ENCODE peak calls at places on chromosomes 6 and 20, in six cellular contexts. O, Y, Z, V, L and I are unnamed samples.

GRCh38 chr20:36542516-36543186 is 1.3 kb downstream of the MYL9 start:
- DNase-seq in O (no peak), Y (no peak), Z (no peak), V (no peak), L (no peak), I (no peak)

GRCh38 chr6:35046098-35046497 is 95.0 kb downstream of the TCP11 start:
- DNase-seq in O (no peak), Y (no peak), Z (no peak), V (no peak), L (no peak), I (no peak)

GRCh38 chr6:2081155-2082138 is 164.0 kb downstream of the GMDS start:
- DNase-seq in O (no peak), Y (no peak), Z (no peak), V (no peak), L (no peak), I (no peak)

GRCh38 chr20:15643713-15644112 is 929.5 kb downstream of the KIF16B start:
- DNase-seq in O (peak), Y (no peak), Z (no peak), V (no peak), L (no peak), I (no peak)

GRCh38 chr6:19408331-19408730 is 428.8 kb upstream of the ID4 start:
- DNase-seq in O (no peak), Y (no peak), Z (no peak), V (no peak), L (no peak), I (no peak)

GRCh38 chr20:2799688-2800589 is 488 bp downstream of the CPXM1 start:
- DNase-seq in O (no peak), Y (no peak), Z (no peak), V (no peak), L (no peak), I (peak)

GRCh38 chr20:57465486-57465885 is 59.5 kb downstream of the CTCFL start:
- DNase-seq in O (peak), Y (no peak), Z (no peak), V (no peak), L (no peak), I (no peak)

GRCh38 chr6:54053893-54054391 is 57.3 kb upstream of the MLIP start:
- DNase-seq in O (no peak), Y (no peak), Z (no peak), V (peak), L (peak), I (no peak)

GRCh38 chr6:165618241-165618640 is 44.8 kb downstream of the PDE10A start:
- DNase-seq in O (no peak), Y (no peak), Z (no peak), V (no peak), L (no peak), I (no peak)

GRCh38 chr20:61627791-61628415 is 375.8 kb downstream of the CDH4 start:
- DNase-seq in O (no peak), Y (no peak), Z (no peak), V (no peak), L (no peak), I (no peak)

GRCh38 chr6:56807992-56808342 is 146.9 kb upstream of the BEND6 start:
- DNase-seq in O (no peak), Y (no peak), Z (no peak), V (no peak), L (no peak), I (no peak)

GRCh38 chr6:3209114-3210023 is 18.1 kb downstream of the TUBB2B start:
- DNase-seq in O (peak), Y (peak), Z (peak), V (peak), L (peak), I (no peak)

GRCh38 chr6:148878683-148879082 is 131.9 kb downstream of the UST start:
- DNase-seq in O (no peak), Y (no peak), Z (no peak), V (no peak), L (no peak), I (no peak)

GRCh38 chr6:11025911-11026635 is 18.0 kb downstream of the ELOVL2 start:
- DNase-seq in O (peak), Y (no peak), Z (no peak), V (no peak), L (no peak), I (no peak)

GRCh38 chr6:161233986-161234620 is 39.8 kb downstream of the AGPAT4 start:
- DNase-seq in O (peak), Y (peak), Z (no peak), V (peak), L (peak), I (peak)

GRCh38 chr20:34951652-34952051 is 4.0 kb downstream of the GSS start:
- DNase-seq in O (no peak), Y (no peak), Z (no peak), V (no peak), L (no peak), I (peak)

GRCh38 chr20:11195169-11195568 is 521.4 kb upstream of the JAG1 start:
- DNase-seq in O (no peak), Y (no peak), Z (no peak), V (no peak), L (no peak), I (no peak)

GRCh38 chr6:10507715-10508114 is 13.4 kb upstream of the GCNT2 start:
- DNase-seq in O (no peak), Y (no peak), Z (no peak), V (no peak), L (no peak), I (no peak)

GRCh38 chr6:99344289-99344688 is 5.2 kb downstream of the FAXC start:
- DNase-seq in O (no peak), Y (no peak), Z (no peak), V (peak), L (no peak), I (no peak)

GRCh38 chr20:59752101-59752586 is 147.8 kb downstream of the PHACTR3 start:
- DNase-seq in O (no peak), Y (no peak), Z (no peak), V (no peak), L (no peak), I (no peak)

GRCh38 chr20:25220021-25220730 is 24.7 kb downstream of the ENTPD6 start:
- DNase-seq in O (peak), Y (no peak), Z (no peak), V (peak), L (no peak), I (no peak)

GRCh38 chr6:3457710-3458605 is 1.1 kb upstream of the SLC22A23 start:
- DNase-seq in O (peak), Y (no peak), Z (no peak), V (no peak), L (no peak), I (no peak)

GRCh38 chr6:35474129-35474977 is 6.2 kb downstream of the RPL10A start:
- DNase-seq in O (peak), Y (no peak), Z (no peak), V (no peak), L (no peak), I (no peak)

GRCh38 chr20:44247131-44247571 is at the start of gene GDAP1L1:
- DNase-seq in O (peak), Y (no peak), Z (no peak), V (no peak), L (no peak), I (no peak)

GRCh38 chr6:166672146-166672545 is 45.1 kb upstream of the RPS6KA2 start:
- DNase-seq in O (no peak), Y (no peak), Z (no peak), V (no peak), L (no peak), I (no peak)

GRCh38 chr6:135344526-135344925 is 153.0 kb downstream of the AHI1 start:
- DNase-seq in O (no peak), Y (no peak), Z (no peak), V (no peak), L (no peak), I (no peak)

GRCh38 chr20:32463642-32464400 is 105.7 kb downstream of the ASXL1 start:
- DNase-seq in O (no peak), Y (no peak), Z (no peak), V (no peak), L (no peak), I (no peak)

GRCh38 chr6:112298021-112298745 is 43.8 kb upstream of the LAMA4 start:
- DNase-seq in O (no peak), Y (no peak), Z (no peak), V (no peak), L (peak), I (no peak)

GRCh38 chr20:19460386-19460785 is 247.9 kb downstream of the SLC24A3 start:
- DNase-seq in O (no peak), Y (no peak), Z (no peak), V (no peak), L (peak), I (peak)

GRCh38 chr20:24605937-24606455 is 136.6 kb downstream of the SYNDIG1 start:
- DNase-seq in O (no peak), Y (peak), Z (no peak), V (no peak), L (no peak), I (peak)

GRCh38 chr6:108651781-108652227 is 91.1 kb downstream of the FOXO3 start:
- DNase-seq in O (peak), Y (no peak), Z (no peak), V (no peak), L (peak), I (peak)

GRCh38 chr6:142855877-142856606 is 88.9 kb downstream of the HIVEP2 start:
- DNase-seq in O (no peak), Y (no peak), Z (no peak), V (no peak), L (no peak), I (no peak)

GRCh38 chr6:168577496-168577895 is 136.5 kb downstream of the SMOC2 start:
- DNase-seq in O (no peak), Y (peak), Z (no peak), V (no peak), L (no peak), I (peak)

GRCh38 chr20:1150968-1151367 is 32.6 kb downstream of the PSMF1 start:
- DNase-seq in O (no peak), Y (no peak), Z (no peak), V (no peak), L (no peak), I (no peak)

GRCh38 chr6:3324262-3324942 is 65.7 kb downstream of the PSMG4 start:
- DNase-seq in O (no peak), Y (no peak), Z (no peak), V (peak), L (no peak), I (peak)

GRCh38 chr20:25389381-25389857 is 1.2 kb downstream of the ABHD12 start:
- DNase-seq in O (peak), Y (no peak), Z (no peak), V (no peak), L (peak), I (no peak)

GRCh38 chr6:161829186-161829794 is 555.4 kb upstream of the AGPAT4 start:
- DNase-seq in O (no peak), Y (no peak), Z (no peak), V (no peak), L (no peak), I (no peak)

GRCh38 chr20:42981258-42981657 is 208.4 kb downstream of the PTPRT start:
- DNase-seq in O (no peak), Y (no peak), Z (no peak), V (no peak), L (no peak), I (no peak)

GRCh38 chr6:6659600-6660327 is 71.2 kb downstream of the LY86 start:
- DNase-seq in O (no peak), Y (no peak), Z (no peak), V (no peak), L (no peak), I (no peak)